ENCODE peak calls at places on chromosomes 11 and 22, in five cellular contexts. B is NCI-H2029; G is left ventricle myocardium superior; X is heart left ventricle; Z is stimulated activated CD4-positive, alpha-beta T cell treated with anti-CD3 and anti-CD28 coated beads, Interleukin-12 subunit alpha, Interleukin-12 subunit beta, amount 100 ng/mL, for 48 hours. J is an unnamed sample.

GRCh38 chr11:66112041-66112491 is 42.0 kb downstream of the PACS1 start:
- DNase-seq in B (no peak), G (no peak), X (no peak), Z (no peak), J (no peak)

GRCh38 chr11:103624708-103625623 is 411.5 kb upstream of the DDI1 start:
- DNase-seq in B (no peak), G (no peak), X (no peak), Z (no peak), J (no peak)

GRCh38 chr22:19832476-19833108 is 22.1 kb downstream of the GNB1L start:
- DNase-seq in B (no peak), G (no peak), X (no peak), Z (no peak), J (no peak)

GRCh38 chr11:93017821-93018690 is 48.6 kb downstream of the MTNR1B start:
- DNase-seq in B (no peak), G (no peak), X (no peak), Z (no peak), J (no peak)

GRCh38 chr11:115698243-115698642 is 194.0 kb upstream of the CADM1 start:
- DNase-seq in B (no peak), G (no peak), X (no peak), Z (no peak), J (no peak)

GRCh38 chr11:110134120-110134519 is 40.9 kb downstream of the ZC3H12C start:
- DNase-seq in B (no peak), G (no peak), X (no peak), Z (no peak), J (peak)

GRCh38 chr11:44575288-44575672 is 9.8 kb downstream of the CD82 start:
- DNase-seq in B (no peak), G (no peak), X (no peak), Z (peak), J (no peak)

GRCh38 chr22:47328550-47329243 is 566.2 kb downstream of the TBC1D22A start:
- DNase-seq in B (no peak), G (no peak), X (no peak), Z (no peak), J (no peak)

GRCh38 chr11:105738972-105739574 is 129.2 kb downstream of the GRIA4 start:
- DNase-seq in B (no peak), G (no peak), X (no peak), Z (no peak), J (no peak)

GRCh38 chr11:1351278-1351937 is 38.3 kb upstream of the BRSK2 start:
- DNase-seq in B (no peak), G (no peak), X (no peak), Z (no peak), J (no peak)

GRCh38 chr11:86341382-86341781 is 33.3 kb upstream of the CCDC81 start:
- DNase-seq in B (no peak), G (no peak), X (no peak), Z (no peak), J (no peak)

GRCh38 chr11:122717264-122717867 is 61.8 kb downstream of the UBASH3B start:
- DNase-seq in B (no peak), G (peak), X (no peak), Z (no peak), J (no peak)

GRCh38 chr22:24953294-24954113 is 988 bp downstream of the KIAA1671 start:
- DNase-seq in B (no peak), G (peak), X (peak), Z (no peak), J (no peak)

GRCh38 chr11:13118194-13118593 is 109.1 kb downstream of the RASSF10 start:
- DNase-seq in B (no peak), G (no peak), X (no peak), Z (no peak), J (no peak)

GRCh38 chr11:129312741-129313587 is 62.7 kb upstream of the BARX2 start:
- DNase-seq in B (no peak), G (no peak), X (no peak), Z (no peak), J (no peak)